ENCODE peak calls at places on chromosomes 6 and 20, in ten cellular contexts. M is spleen; T is activated CD8-positive, alpha-beta memory T cell treated with anti-CD3 and anti-CD28 coated beads for 4 hours; S is M059J; I is RKO; V is GM12891; P is T-helper 2 cell; C is hippocampal formation; B is fibroblast of the aortic adventitia; K is GM20000. O is an unnamed sample.
A peak's percentile ranks its signal among the peaks of the same experiment; 100 is the strongest.

GRCh38 chr6:153083869-153084268 is 47.2 kb downstream of the RGS17 start:
- DNase-seq in M (no peak), T (no peak), S (no peak), I (no peak), V (no peak), P (no peak), C (no peak), B (no peak), K (no peak), O (no peak)

GRCh38 chr20:25314497-25315417 is 66.9 kb downstream of the PYGB start:
- DNase-seq in M (peak; percentile 73), T (no peak), S (peak; percentile 37), I (no peak), V (no peak), P (no peak), C (no peak), B (no peak), K (no peak), O (no peak)

GRCh38 chr6:22350109-22350508 is 53.3 kb upstream of the PRL start:
- DNase-seq in M (no peak), T (no peak), S (peak; percentile 28), I (no peak), V (no peak), P (no peak), C (no peak), B (no peak), K (no peak), O (no peak)

GRCh38 chr6:20403766-20404640 is 2.3 kb downstream of the E2F3 start:
- DNase-seq in M (no peak), T (peak; percentile 77), S (peak; percentile 70), I (peak; percentile 65), V (no peak), P (peak; percentile 64), C (peak; percentile 13), B (peak; percentile 49), K (peak; percentile 42), O (peak; percentile 16)

GRCh38 chr6:93786474-93787330 is 367.3 kb upstream of the EPHA7 start:
- DNase-seq in M (no peak), T (no peak), S (no peak), I (no peak), V (no peak), P (no peak), C (no peak), B (no peak), K (no peak), O (no peak)

GRCh38 chr6:4341078-4341797 is 205.9 kb upstream of the ECI2 start:
- DNase-seq in M (no peak), T (no peak), S (no peak), I (no peak), V (no peak), P (no peak), C (no peak), B (no peak), K (no peak), O (no peak)

GRCh38 chr6:109008061-109008460 is 86.6 kb downstream of the SESN1 start:
- DNase-seq in M (no peak), T (no peak), S (no peak), I (no peak), V (no peak), P (no peak), C (no peak), B (peak; percentile 19), K (peak; percentile 30), O (no peak)

GRCh38 chr6:136780972-136781371 is 11.3 kb downstream of the MAP3K5 start:
- DNase-seq in M (no peak), T (no peak), S (no peak), I (no peak), V (no peak), P (no peak), C (no peak), B (no peak), K (no peak), O (no peak)

GRCh38 chr6:112428477-112428876 is 81.3 kb downstream of the RFPL4B start:
- DNase-seq in M (no peak), T (no peak), S (no peak), I (no peak), V (no peak), P (no peak), C (no peak), B (no peak), K (no peak), O (no peak)

GRCh38 chr6:21539621-21540100 is 53.9 kb upstream of the SOX4 start:
- DNase-seq in M (no peak), T (no peak), S (no peak), I (no peak), V (no peak), P (no peak), C (no peak), B (no peak), K (no peak), O (no peak)

GRCh38 chr6:144285548-144285797 is 338 bp downstream of the UTRN start:
- DNase-seq in M (no peak), T (no peak), S (no peak), I (no peak), V (peak; percentile 20), P (no peak), C (peak; percentile 22), B (no peak), K (no peak), O (no peak)

GRCh38 chr20:38520261-38520660 is 47.6 kb downstream of the RALGAPB start:
- DNase-seq in M (no peak), T (no peak), S (no peak), I (no peak), V (no peak), P (no peak), C (no peak), B (no peak), K (no peak), O (no peak)

O was measured in putamen.